ENCODE peak calls at places on chromosomes 4 and X, in four cellular contexts. X, F, U and L are unnamed samples.
A peak's percentile ranks its signal among the peaks of the same experiment; 100 is the strongest.

GRCh38 chr4:16222957-16223527 is 3.2 kb downstream of the TAPT1 start:
- DNase-seq in X (no peak), F (no peak), U (no peak), L (no peak)

GRCh38 chrX:37759878-37760418 is 19.9 kb upstream of the CYBB start:
- DNase-seq in X (no peak), F (peak; percentile 13), U (no peak), L (no peak)

GRCh38 chr4:114057746-114058145 is 78.3 kb upstream of the ARSJ start:
- DNase-seq in X (no peak), F (no peak), U (no peak), L (no peak)

GRCh38 chrX:68839771-68840170 is 10.9 kb downstream of the EFNB1 start:
- DNase-seq in X (no peak), F (no peak), U (no peak), L (no peak)

GRCh38 chrX:107730991-107731766 is 44.4 kb downstream of the TSC22D3 start:
- DNase-seq in X (no peak), F (no peak), U (no peak), L (no peak)

GRCh38 chr4:1041147-1041935 is 29.9 kb downstream of the FGFRL1 start:
- DNase-seq in X (no peak), F (peak; percentile 72), U (no peak), L (no peak)

GRCh38 chr4:114601304-114602052 is 2.9 kb downstream of the UGT8 start:
- DNase-seq in X (peak; percentile 32), F (no peak), U (no peak), L (no peak)

GRCh38 chrX:15163131-15163530 is 106.8 kb downstream of the ASB9 start:
- DNase-seq in X (no peak), F (no peak), U (no peak), L (no peak)

GRCh38 chr4:188408244-188409067 is 269.2 kb downstream of the TRIML1 start:
- DNase-seq in X (no peak), F (no peak), U (no peak), L (no peak)

GRCh38 chrX:56793533-56794320 is 64.7 kb downstream of the NBDY start:
- DNase-seq in X (no peak), F (no peak), U (no peak), L (peak; percentile 0)

GRCh38 chr4:53916431-53916889 is 147.9 kb downstream of the CHIC2 start:
- DNase-seq in X (no peak), F (no peak), U (no peak), L (no peak)
- TF ChIP-seq USF1 in X (no peak), F (no peak), U (no peak), L (no peak)

GRCh38 chrX:148380614-148381561 is 119.5 kb upstream of the AFF2 start:
- DNase-seq in X (peak; percentile 55), F (no peak), U (no peak), L (no peak)
- TF ChIP-seq USF1 in X (no peak), F (no peak), U (no peak), L (no peak)

GRCh38 chr4:21768349-21769310 is 179.9 kb downstream of the KCNIP4 start:
- DNase-seq in X (no peak), F (peak; percentile 13), U (no peak), L (peak; percentile 18)
- TF ChIP-seq USF1 in X (no peak), F (no peak), U (no peak), L (no peak)

GRCh38 chr4:110424144-110424543 is 51.8 kb upstream of the ENPEP start:
- DNase-seq in X (no peak), F (no peak), U (no peak), L (no peak)
- TF ChIP-seq USF1 in X (no peak), F (no peak), U (no peak), L (no peak)